ENCODE peak calls at places on chromosomes 2 and 18, in ten cellular contexts. Y is K562; B is GM12878; W is CD8-positive, alpha-beta memory T cell; D is keratinocyte; X is sigmoid colon; O is endodermal cell; H is heart right ventricle; Q is hepatocyte; E is SJSA1. T is an unnamed sample.

GRCh38 chr2:120421126-120421829 is 75.3 kb downstream of the INHBB start:
- DNase-seq in Y (no peak), B (no peak), W (no peak), D (no peak), X (no peak), O (peak; percentile 34), H (no peak), Q (no peak), E (no peak), T (no peak)

GRCh38 chr2:120844098-120844738 is 108.5 kb downstream of the GLI2 start:
- DNase-seq in Y (no peak), B (no peak), W (no peak), D (no peak), X (no peak), O (no peak), H (no peak), Q (no peak), E (no peak), T (no peak)

GRCh38 chr2:75140288-75140687 is 59.0 kb downstream of the TACR1 start:
- DNase-seq in Y (no peak), B (no peak), W (no peak), D (no peak), X (no peak), O (no peak), H (no peak), Q (no peak), E (no peak), T (no peak)

GRCh38 chr2:108229875-108230274 is 9.9 kb upstream of the SULT1C3 start:
- DNase-seq in Y (no peak), B (no peak), W (no peak), D (no peak), X (no peak), O (no peak), H (no peak), Q (no peak), E (no peak), T (no peak)

GRCh38 chr2:135471106-135471505 is 59.9 kb downstream of the ZRANB3 start:
- DNase-seq in Y (no peak), B (no peak), W (no peak), D (no peak), X (no peak), O (no peak), H (no peak), Q (no peak), E (no peak), T (no peak)

GRCh38 chr18:5455644-5456043 is 88.2 kb downstream of the EPB41L3 start:
- DNase-seq in Y (no peak), B (no peak), W (no peak), D (no peak), X (no peak), O (no peak), H (no peak), Q (no peak), E (no peak), T (no peak)

GRCh38 chr2:64622443-64623231 is 31.1 kb downstream of the SERTAD2 start:
- DNase-seq in Y (no peak), B (no peak), W (no peak), D (no peak), X (peak; percentile 59), O (peak; percentile 91), H (no peak), Q (no peak), E (peak; percentile 63), T (no peak)

GRCh38 chr2:86019121-86019520 is 86.6 kb downstream of the POLR1A start:
- DNase-seq in Y (no peak), B (no peak), W (no peak), D (no peak), X (no peak), O (no peak), H (no peak), Q (no peak), E (no peak), T (no peak)

GRCh38 chr2:204470178-204470620 is 75.1 kb upstream of the PARD3B start:
- DNase-seq in Y (no peak), B (no peak), W (no peak), D (no peak), X (no peak), O (no peak), H (no peak), Q (no peak), E (no peak), T (no peak)

GRCh38 chr2:133568598-133568997 is 335 bp upstream of the NCKAP5 start:
- DNase-seq in Y (no peak), B (no peak), W (no peak), D (no peak), X (no peak), O (no peak), H (no peak), Q (no peak), E (no peak), T (no peak)

GRCh38 chr2:107553534-107553933 is 273.2 kb upstream of the RGPD4 start:
- DNase-seq in Y (no peak), B (no peak), W (no peak), D (no peak), X (no peak), O (no peak), H (no peak), Q (no peak), E (no peak), T (no peak)

GRCh38 chr2:121255363-121255762 is 29.6 kb downstream of the TFCP2L1 start:
- DNase-seq in Y (no peak), B (no peak), W (no peak), D (no peak), X (peak; percentile 42), O (no peak), H (no peak), Q (no peak), E (no peak), T (peak; percentile 45)

GRCh38 chr2:208489687-208490086 is 83.1 kb downstream of the PTH2R start:
- DNase-seq in Y (peak; percentile 10), B (no peak), W (no peak), D (no peak), X (no peak), O (no peak), H (no peak), Q (no peak), E (no peak), T (peak; percentile 21)

GRCh38 chr2:133333189-133333588 is 235.1 kb downstream of the NCKAP5 start:
- DNase-seq in Y (no peak), B (no peak), W (no peak), D (no peak), X (no peak), O (no peak), H (no peak), Q (no peak), E (no peak), T (no peak)

GRCh38 chr2:183284606-183285005 is 160.4 kb downstream of the NUP35 start:
- DNase-seq in Y (no peak), B (no peak), W (no peak), D (peak; percentile 92), X (no peak), O (no peak), H (no peak), Q (no peak), E (no peak), T (no peak)

GRCh38 chr2:128109243-128109642 is 18.2 kb downstream of the UGGT1 start:
- DNase-seq in Y (no peak), B (no peak), W (no peak), D (no peak), X (no peak), O (no peak), H (no peak), Q (no peak), E (no peak), T (no peak)
- H3K36me3 ChIP-seq in Y (peaks cover 60% of the 10 kb centered on the region), B (peaks cover 3% of the 10 kb centered on the region), W (peaks cover 29% of the 10 kb centered on the region), D (peaks cover 5% of the 10 kb centered on the region), X (no peaks in the 10 kb centered on the region), O (peaks cover 63% of the 10 kb centered on the region), H (peaks cover 87% of the 10 kb centered on the region), Q (no peaks in the 10 kb centered on the region), E (peaks cover 32% of the 10 kb centered on the region), T (peaks cover 7% of the 10 kb centered on the region)

GRCh38 chr2:222576390-222577081 is 79.4 kb downstream of the FARSB start:
- DNase-seq in Y (no peak), B (no peak), W (no peak), D (no peak), X (no peak), O (no peak), H (no peak), Q (no peak), E (no peak), T (no peak)

GRCh38 chr2:222572264-222572721 is 83.6 kb downstream of the FARSB start:
- DNase-seq in Y (no peak), B (no peak), W (no peak), D (no peak), X (no peak), O (no peak), H (no peak), Q (no peak), E (no peak), T (no peak)

GRCh38 chr2:222575618-222576017 is 80.3 kb downstream of the FARSB start:
- DNase-seq in Y (no peak), B (no peak), W (no peak), D (no peak), X (no peak), O (no peak), H (no peak), Q (no peak), E (no peak), T (no peak)

GRCh38 chr2:222569826-222570225 is 86.1 kb downstream of the FARSB start:
- DNase-seq in Y (no peak), B (no peak), W (no peak), D (no peak), X (no peak), O (no peak), H (no peak), Q (no peak), E (no peak), T (no peak)

DNA sequence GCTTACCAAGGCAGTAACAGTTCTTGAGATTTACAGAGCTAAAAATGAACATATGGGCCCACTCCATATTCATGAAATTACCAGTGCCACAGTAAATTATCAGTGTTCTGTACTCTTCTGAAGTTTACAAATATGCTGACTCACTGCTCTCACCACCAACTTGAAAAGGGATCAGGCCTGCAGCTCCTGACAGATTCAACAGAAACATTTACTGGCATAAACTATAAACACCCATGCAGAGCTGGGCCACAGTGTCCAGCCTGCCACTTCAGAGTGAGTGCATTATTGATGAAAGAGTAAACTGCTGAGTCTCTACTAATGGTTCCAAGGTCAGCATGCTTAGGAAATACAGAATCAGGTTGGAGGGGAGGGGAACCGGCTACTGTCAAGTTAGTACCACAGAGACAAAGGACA is 83.1 kb downstream of the FARSB start:
- DNase-seq in Y (no peak), B (no peak), W (no peak), D (no peak), X (no peak), O (no peak), H (no peak), Q (peak; percentile 25), E (no peak), T (no peak)
- H3K4me1 ChIP-seq in Y (peaks cover 10% of the 10 kb centered on the region), B (no peaks in the 10 kb centered on the region), W (no peaks in the 10 kb centered on the region), D (peaks cover 4% of the 10 kb centered on the region), X (peaks cover 67% of the 10 kb centered on the region), O (no peaks in the 10 kb centered on the region), H (peaks cover 28% of the 10 kb centered on the region), Q (peaks cover 17% of the 10 kb centered on the region), E (peaks cover 17% of the 10 kb centered on the region), T (no peaks in the 10 kb centered on the region)

GRCh38 chr18:22177496-22177866 is 8.1 kb downstream of the GATA6 start:
- DNase-seq in Y (no peak), B (no peak), W (no peak), D (no peak), X (no peak), O (peak; percentile 46), H (no peak), Q (no peak), E (no peak), T (no peak)
- H3K4me3 ChIP-seq in Y (no peak overlapping the region), B (no peak overlapping the region), W (no peak overlapping the region), D (no peak overlapping the region), X (no peak overlapping the region), O (peak overlapping the region; percentile 99), H (peak overlapping the region; percentile 93), Q (peak overlapping the region; percentile 25), E (no peak overlapping the region), T (no peak overlapping the region)

GRCh38 chr2:170842785-170843184 is 26.1 kb downstream of the GAD1 start:
- DNase-seq in Y (no peak), B (no peak), W (no peak), D (peak; percentile 28), X (no peak), O (no peak), H (no peak), Q (no peak), E (no peak), T (no peak)
- H3K36me3 ChIP-seq in Y (no peaks in the 10 kb centered on the region), B (no peaks in the 10 kb centered on the region), W (no peaks in the 10 kb centered on the region), D (no peaks in the 10 kb centered on the region), X (no peaks in the 10 kb centered on the region), O (peaks cover 17% of the 10 kb centered on the region), H (no peaks in the 10 kb centered on the region), Q (no peaks in the 10 kb centered on the region), E (no peaks in the 10 kb centered on the region), T (no peaks in the 10 kb centered on the region)